ENCODE peak calls at places on chromosomes 11 and 22, in four cellular contexts. C is skeletal muscle cell, O is HS-5, E is HCEC 1CT. L is an unnamed sample.

GRCh38 chr11:19938051-19938856 is 222.0 kb downstream of the DBX1 start:
- DNase-seq in C (no peak), O (no peak), E (peak; percentile 38), L (no peak)

GRCh38 chr11:67545280-67545679 is 22.0 kb upstream of the CABP2 start:
- DNase-seq in C (no peak), O (no peak), E (no peak), L (no peak)

GRCh38 chr22:39144101-39144815 is 8.2 kb downstream of the CBX7 start:
- DNase-seq in C (no peak), O (no peak), E (peak; percentile 2), L (no peak)

GRCh38 chr11:112795142-112795815 is 165.9 kb upstream of the NCAM1 start:
- DNase-seq in C (no peak), O (no peak), E (peak; percentile 27), L (no peak)

GRCh38 chr11:117827521-117828511 is 3.3 kb upstream of the FXYD2 start:
- DNase-seq in C (no peak), O (no peak), E (no peak), L (no peak)

GRCh38 chr22:23688571-23688970 is 2.2 kb upstream of the RGL4 start:
- DNase-seq in C (no peak), O (no peak), E (no peak), L (no peak)

GRCh38 chr11:119729581-119730346 is 764 bp upstream of the NECTIN1 start:
- DNase-seq in C (no peak), O (no peak), E (peak; percentile 6), L (no peak)

GRCh38 chr11:862704-863388 is 20.2 kb downstream of the TSPAN4 start:
- DNase-seq in C (no peak), O (no peak), E (no peak), L (no peak)

GRCh38 chr11:64000740-64001514 is 14.7 kb downstream of the OTUB1 start:
- DNase-seq in C (no peak), O (no peak), E (no peak), L (no peak)

GRCh38 chr11:14904745-14905103 is 12.7 kb upstream of the CYP2R1 start:
- DNase-seq in C (no peak), O (no peak), E (peak; percentile 57), L (no peak)

GRCh38 chr11:100232006-100232405 is 455.1 kb upstream of the ARHGAP42 start:
- DNase-seq in C (no peak), O (no peak), E (no peak), L (peak; percentile 41)